ENCODE peak calls at places on chromosomes 7 and 10, in four cellular contexts. R is spleen, T is mucosa of descending colon, Y is HCT116. A is an unnamed sample.

GRCh38 chr10:126012485-126012884 is 116.1 kb downstream of the FANK1 start:
- DNase-seq in R (no peak), T (no peak), Y (no peak), A (peak; percentile 24)

GRCh38 chr7:155459867-155460461 is 2.0 kb downstream of the EN2 start:
- DNase-seq in R (peak; percentile 29), T (no peak), Y (no peak), A (no peak)

GRCh38 chr7:48147078-48147591 is 24.1 kb upstream of the ABCA13 start:
- DNase-seq in R (no peak), T (no peak), Y (no peak), A (no peak)

GRCh38 chr10:124641282-124642075 is 102.7 kb downstream of the FAM53B start:
- DNase-seq in R (peak; percentile 76), T (peak; percentile 45), Y (no peak), A (peak; percentile 66)

GRCh38 chr10:70672165-70672992 is at the start of gene ADAMTS14:
- DNase-seq in R (peak; percentile 73), T (no peak), Y (peak; percentile 29), A (no peak)

GRCh38 chr10:34661580-34661979 is 153.5 kb downstream of the PARD3 start:
- DNase-seq in R (no peak), T (no peak), Y (no peak), A (no peak)

GRCh38 chr10:46253076-46254006 is 33.5 kb upstream of the ANTXRL start:
- DNase-seq in R (no peak), T (no peak), Y (no peak), A (no peak)

GRCh38 chr10:97401455-97401919 is 347 bp upstream of the RRP12 start:
- DNase-seq in R (peak; percentile 76), T (no peak), Y (no peak), A (no peak)

DNA sequence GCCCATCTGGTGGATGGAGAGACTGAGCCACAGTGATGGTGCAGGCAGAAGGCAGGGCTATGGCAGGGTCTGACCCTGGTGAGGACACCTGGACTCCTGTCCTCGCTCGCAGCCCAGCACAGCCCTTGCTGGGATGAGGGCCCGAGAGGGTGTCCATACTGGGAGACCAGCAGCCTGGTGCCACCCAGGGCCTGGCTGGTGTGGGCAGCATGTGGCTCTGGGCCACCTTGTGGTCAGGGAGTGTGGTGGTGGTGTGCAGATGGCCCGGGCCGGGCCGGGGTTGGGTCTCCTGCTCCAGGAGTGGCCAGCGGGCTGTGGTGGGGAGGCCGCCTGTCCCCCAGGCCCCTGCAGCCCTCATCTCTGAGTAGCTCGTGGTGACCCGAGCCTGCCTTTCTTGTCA is 14.9 kb downstream of the ADCY1 start:
- DNase-seq in R (peak; percentile 59), T (no peak), Y (no peak), A (no peak)
- TF ChIP-seq CTCF in R (no peak), T (no peak), Y (no peak), A (no peak)

DNA sequence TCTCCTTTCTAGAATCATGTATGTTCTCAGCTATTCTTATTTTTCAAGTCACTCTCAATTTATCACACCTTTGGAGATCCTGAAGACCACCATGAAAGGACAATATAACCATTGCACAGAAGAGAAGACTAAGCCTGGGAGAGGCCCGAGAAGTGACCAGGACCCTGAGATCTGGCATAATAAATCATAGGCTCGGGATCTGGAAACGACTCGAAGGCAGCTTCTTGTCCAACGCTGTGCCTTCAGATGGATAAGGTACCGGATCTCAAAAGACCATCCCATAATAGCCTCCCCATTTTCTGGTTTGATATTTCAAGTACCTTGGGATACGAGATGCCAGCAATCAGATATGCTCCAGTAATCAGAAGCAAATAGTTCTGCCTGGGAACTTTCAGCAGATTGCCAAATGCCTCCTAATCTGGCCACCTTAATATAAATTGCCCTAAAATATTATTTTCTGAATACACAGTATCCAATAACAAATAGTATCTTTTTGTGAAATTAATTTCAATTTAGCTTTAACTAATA is 179.2 kb upstream of the ZMIZ1 start:
- DNase-seq in R (no peak), T (no peak), Y (no peak), A (no peak)
- H3K4me3 ChIP-seq in R (no peak overlapping the region), T (no peak overlapping the region), Y (no peak overlapping the region), A (no peak overlapping the region)

GRCh38 chr7:105934577-105935185 is 28.4 kb upstream of the CDHR3 start:
- DNase-seq in R (no peak), T (no peak), Y (peak; percentile 7), A (peak; percentile 60)
- TF ChIP-seq CTCF in R (no peak), T (no peak), Y (peak; percentile 25), A (peak; percentile 28)

DNA sequence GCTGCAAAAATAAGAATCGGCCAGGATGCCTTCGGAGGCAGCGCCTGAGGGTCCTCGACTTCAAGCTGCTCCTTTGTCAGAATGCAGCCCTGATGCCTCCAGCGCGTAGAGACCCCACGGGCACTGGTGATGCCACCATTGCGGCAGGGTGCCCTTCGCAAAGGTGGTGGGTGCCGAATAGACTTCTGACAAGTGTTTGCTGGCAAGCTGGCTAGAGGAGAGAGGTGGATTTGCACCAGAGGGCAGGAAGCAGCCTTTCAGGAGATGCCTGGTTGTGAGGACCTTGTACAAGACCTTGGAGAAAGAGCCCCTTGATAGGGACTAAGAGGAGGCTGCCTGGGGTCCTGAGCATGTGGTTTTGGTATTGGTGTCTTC is 103.2 kb upstream of the PPIF start:
- DNase-seq in R (no peak), T (no peak), Y (no peak), A (no peak)
- H3K4me3 ChIP-seq in R (peak overlapping the region; percentile 68), T (no peak overlapping the region), Y (no peak overlapping the region), A (peak overlapping the region; percentile 17)

DNA sequence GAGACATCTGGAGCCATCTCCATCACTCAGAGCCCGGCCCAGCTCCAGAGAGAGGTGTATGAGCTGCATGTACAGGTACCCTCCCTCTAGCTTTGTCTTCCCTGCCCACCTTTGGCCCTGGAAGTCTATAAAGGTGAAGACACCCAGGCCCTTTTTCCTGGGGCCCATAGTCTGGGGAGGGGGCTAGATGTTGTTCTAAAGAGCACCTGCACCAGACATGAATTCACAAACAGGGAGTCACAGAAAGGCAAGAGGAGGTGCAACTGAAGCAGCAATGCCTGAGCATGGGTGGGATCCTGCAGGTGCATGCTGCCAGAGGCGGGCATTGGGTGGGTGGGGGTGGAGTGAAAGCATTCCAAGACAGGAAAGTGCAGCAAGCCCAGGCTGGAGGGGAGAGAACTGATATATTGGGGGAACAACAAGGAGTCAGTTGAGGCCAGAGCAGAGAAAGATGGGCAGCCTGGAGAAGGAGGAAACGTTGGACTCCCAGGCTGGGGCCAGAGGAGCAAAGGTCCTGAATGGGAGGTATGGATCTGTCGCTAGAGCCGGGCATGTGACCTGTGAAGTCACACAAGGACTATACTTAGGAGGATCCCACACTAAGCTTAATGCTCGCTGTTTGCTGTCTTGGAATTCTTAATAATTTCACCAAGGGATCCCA is 11.6 kb downstream of the CDHR1 start:
- DNase-seq in R (no peak), T (no peak), Y (no peak), A (no peak)
- TF ChIP-seq CTCF in R (no peak), T (no peak), Y (no peak), A (no peak)

DNA sequence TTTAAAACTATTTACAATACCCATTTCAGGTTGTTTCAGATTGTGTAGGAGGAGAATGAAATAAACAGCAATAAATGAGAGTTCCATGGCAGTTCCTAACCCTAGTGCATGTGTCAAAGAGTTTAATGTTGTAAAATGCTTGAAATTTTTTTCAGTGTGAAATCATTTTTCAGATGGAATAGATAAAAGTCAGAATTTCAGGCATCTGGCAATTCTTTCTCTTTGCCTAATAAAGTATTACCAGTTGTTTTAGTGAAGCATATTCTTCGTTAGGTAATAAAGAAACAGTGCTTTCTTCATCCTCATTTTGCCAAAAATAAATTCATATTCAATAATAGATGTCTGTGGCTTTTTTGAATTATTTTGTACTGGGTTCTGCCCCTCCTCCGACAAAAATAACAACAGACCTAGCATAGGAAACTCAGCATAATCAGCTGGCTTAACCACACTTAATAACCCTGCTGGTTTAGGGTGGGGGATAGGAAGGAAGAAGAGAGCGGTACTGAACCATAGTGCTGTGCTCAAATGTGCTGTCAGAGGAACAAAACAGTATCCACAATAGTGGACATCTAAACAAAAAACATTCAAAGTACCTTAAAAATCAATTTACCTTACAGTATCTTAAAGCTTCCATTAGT is 39.1 kb downstream of the MINDY3 start:
- DNase-seq in R (no peak), T (no peak), Y (no peak), A (no peak)
- H3K4me3 ChIP-seq in R (no peak overlapping the region), T (no peak overlapping the region), Y (no peak overlapping the region), A (no peak overlapping the region)

GRCh38 chr10:847868-848267 is 83.6 kb downstream of the LARP4B start:
- DNase-seq in R (no peak), T (no peak), Y (no peak), A (peak; percentile 14)
- TF ChIP-seq CTCF in R (no peak), T (no peak), Y (no peak), A (peak; percentile 14)

A was measured in fibroblast of pulmonary artery.